ENCODE peak calls at places on chromosome 4, in four cellular contexts. One of them, this sample, is unnamed.

GRCh38 chr4:114208747-114209146 is 229.3 kb upstream of the ARSJ start:
- DNase-seq in sigmoid colon: no peak
- DNase-seq in gastrocnemius medialis: no peak
- DNase-seq in upper lobe of left lung: no peak
- DNase-seq in this sample: no peak

GRCh38 chr4:153789741-153790651 is 1.1 kb upstream of the SFRP2 start:
- DNase-seq in sigmoid colon: peak; percentile 63
- DNase-seq in gastrocnemius medialis: no peak
- DNase-seq in upper lobe of left lung: no peak
- DNase-seq in this sample: no peak

GRCh38 chr4:48203819-48204218 is 65.8 kb downstream of the TEC start:
- DNase-seq in sigmoid colon: no peak
- DNase-seq in gastrocnemius medialis: no peak
- DNase-seq in upper lobe of left lung: no peak
- DNase-seq in this sample: no peak

GRCh38 chr4:139919513-139919912 is 234.5 kb downstream of the MAML3 start:
- DNase-seq in sigmoid colon: no peak
- DNase-seq in gastrocnemius medialis: no peak
- DNase-seq in upper lobe of left lung: no peak
- DNase-seq in this sample: no peak

GRCh38 chr4:11748169-11748872 is 319.6 kb upstream of the HS3ST1 start:
- DNase-seq in sigmoid colon: no peak
- DNase-seq in gastrocnemius medialis: no peak
- DNase-seq in upper lobe of left lung: no peak
- DNase-seq in this sample: no peak

GRCh38 chr4:76003015-76003414 is 4.3 kb downstream of the CXCL9 start:
- DNase-seq in sigmoid colon: no peak
- DNase-seq in gastrocnemius medialis: peak; percentile 13
- DNase-seq in upper lobe of left lung: no peak
- DNase-seq in this sample: no peak

GRCh38 chr4:20255251-20255586 is 3.5 kb downstream of the SLIT2 start:
- DNase-seq in sigmoid colon: no peak
- DNase-seq in gastrocnemius medialis: no peak
- DNase-seq in upper lobe of left lung: no peak
- DNase-seq in this sample: no peak

GRCh38 chr4:77232653-77233052 is 75.6 kb downstream of the CCNG2 start:
- DNase-seq in sigmoid colon: no peak
- DNase-seq in gastrocnemius medialis: no peak
- DNase-seq in upper lobe of left lung: no peak
- DNase-seq in this sample: no peak

GRCh38 chr4:100736651-100737450 is 219.0 kb upstream of the EMCN start:
- DNase-seq in sigmoid colon: no peak
- DNase-seq in gastrocnemius medialis: no peak
- DNase-seq in upper lobe of left lung: no peak
- DNase-seq in this sample: no peak
- H3K27ac ChIP-seq in sigmoid colon: peak overlapping the region; percentile 54
- H3K27ac ChIP-seq in gastrocnemius medialis: peak overlapping the region; percentile 32
- H3K27ac ChIP-seq in upper lobe of left lung: no peak overlapping the region
- H3K27ac ChIP-seq in this sample: no peak overlapping the region

GRCh38 chr4:105191621-105192210 is 45.0 kb downstream of the TET2 start:
- DNase-seq in sigmoid colon: no peak
- DNase-seq in gastrocnemius medialis: no peak
- DNase-seq in upper lobe of left lung: no peak
- DNase-seq in this sample: no peak

GRCh38 chr4:105194328-105195231 is 47.9 kb downstream of the TET2 start:
- DNase-seq in sigmoid colon: no peak
- DNase-seq in gastrocnemius medialis: no peak
- DNase-seq in upper lobe of left lung: no peak
- DNase-seq in this sample: no peak

GRCh38 chr4:105189855-105190650 is 43.4 kb downstream of the TET2 start:
- DNase-seq in sigmoid colon: no peak
- DNase-seq in gastrocnemius medialis: peak; percentile 6
- DNase-seq in upper lobe of left lung: peak; percentile 24
- DNase-seq in this sample: no peak

GRCh38 chr4:105192474-105192873 is 45.8 kb downstream of the TET2 start:
- DNase-seq in sigmoid colon: no peak
- DNase-seq in gastrocnemius medialis: no peak
- DNase-seq in upper lobe of left lung: no peak
- DNase-seq in this sample: no peak

DNA sequence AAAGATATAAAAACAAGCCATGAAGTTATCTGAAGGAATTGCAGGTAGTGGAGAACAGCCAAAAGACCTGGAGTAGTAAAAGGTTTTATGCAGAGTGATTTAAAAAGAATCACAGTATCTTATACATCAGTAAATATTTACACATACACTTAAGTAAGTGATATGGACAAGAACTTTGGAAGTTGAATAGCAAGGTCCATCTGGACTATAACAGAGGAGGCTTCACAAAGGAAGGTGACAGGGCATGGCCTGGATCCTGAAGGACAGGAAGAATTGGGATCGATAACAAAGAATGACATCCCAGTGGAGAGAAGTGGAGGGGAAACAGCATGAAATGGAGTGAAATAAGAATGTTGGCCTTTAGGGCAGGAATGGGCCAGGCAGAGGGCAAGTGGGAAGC is 46.2 kb downstream of the TET2 start:
- DNase-seq in sigmoid colon: no peak
- DNase-seq in gastrocnemius medialis: no peak
- DNase-seq in upper lobe of left lung: no peak
- DNase-seq in this sample: no peak
- TF ChIP-seq POLR2A in sigmoid colon: no peak
- TF ChIP-seq POLR2A in gastrocnemius medialis: no peak
- TF ChIP-seq POLR2A in upper lobe of left lung: no peak
- TF ChIP-seq POLR2A in this sample: no peak

GRCh38 chr4:159280442-159281172 is 177.7 kb downstream of the RAPGEF2 start:
- DNase-seq in sigmoid colon: no peak
- DNase-seq in gastrocnemius medialis: no peak
- DNase-seq in upper lobe of left lung: no peak
- DNase-seq in this sample: no peak
- H3K27ac ChIP-seq in sigmoid colon: no peak overlapping the region
- H3K27ac ChIP-seq in gastrocnemius medialis: peak overlapping the region; percentile 19
- H3K27ac ChIP-seq in upper lobe of left lung: no peak overlapping the region
- H3K27ac ChIP-seq in this sample: no peak overlapping the region

GRCh38 chr4:121071640-121072037 is 696 bp downstream of the NDNF start:
- DNase-seq in sigmoid colon: no peak
- DNase-seq in gastrocnemius medialis: no peak
- DNase-seq in upper lobe of left lung: no peak
- DNase-seq in this sample: no peak

GRCh38 chr4:121072836-121073362 is 564 bp upstream of the NDNF start:
- DNase-seq in sigmoid colon: peak; percentile 62
- DNase-seq in gastrocnemius medialis: no peak
- DNase-seq in upper lobe of left lung: peak; percentile 49
- DNase-seq in this sample: no peak

GRCh38 chr4:121070696-121071639 is 1.4 kb downstream of the NDNF start:
- DNase-seq in sigmoid colon: peak; percentile 78
- DNase-seq in gastrocnemius medialis: no peak
- DNase-seq in upper lobe of left lung: peak; percentile 40
- DNase-seq in this sample: no peak

GRCh38 chr4:121073672-121074386 is 1.5 kb upstream of the NDNF start:
- DNase-seq in sigmoid colon: no peak
- DNase-seq in gastrocnemius medialis: no peak
- DNase-seq in upper lobe of left lung: peak; percentile 74
- DNase-seq in this sample: no peak

GRCh38 chr4:121072080-121072835 is at the start of gene NDNF:
- DNase-seq in sigmoid colon: peak; percentile 78
- DNase-seq in gastrocnemius medialis: no peak
- DNase-seq in upper lobe of left lung: peak; percentile 76
- DNase-seq in this sample: no peak
- TF ChIP-seq POLR2A in sigmoid colon: no peak
- TF ChIP-seq POLR2A in gastrocnemius medialis: peak; percentile 34
- TF ChIP-seq POLR2A in upper lobe of left lung: no peak
- TF ChIP-seq POLR2A in this sample: no peak

GRCh38 chr4:2746891-2747695 is 9.0 kb downstream of the TNIP2 start:
- DNase-seq in sigmoid colon: no peak
- DNase-seq in gastrocnemius medialis: no peak
- DNase-seq in upper lobe of left lung: no peak
- DNase-seq in this sample: no peak
- H3K27ac ChIP-seq in sigmoid colon: no peak overlapping the region
- H3K27ac ChIP-seq in gastrocnemius medialis: no peak overlapping the region
- H3K27ac ChIP-seq in upper lobe of left lung: peak overlapping the region; percentile 55
- H3K27ac ChIP-seq in this sample: peak overlapping the region; percentile 73

DNA sequence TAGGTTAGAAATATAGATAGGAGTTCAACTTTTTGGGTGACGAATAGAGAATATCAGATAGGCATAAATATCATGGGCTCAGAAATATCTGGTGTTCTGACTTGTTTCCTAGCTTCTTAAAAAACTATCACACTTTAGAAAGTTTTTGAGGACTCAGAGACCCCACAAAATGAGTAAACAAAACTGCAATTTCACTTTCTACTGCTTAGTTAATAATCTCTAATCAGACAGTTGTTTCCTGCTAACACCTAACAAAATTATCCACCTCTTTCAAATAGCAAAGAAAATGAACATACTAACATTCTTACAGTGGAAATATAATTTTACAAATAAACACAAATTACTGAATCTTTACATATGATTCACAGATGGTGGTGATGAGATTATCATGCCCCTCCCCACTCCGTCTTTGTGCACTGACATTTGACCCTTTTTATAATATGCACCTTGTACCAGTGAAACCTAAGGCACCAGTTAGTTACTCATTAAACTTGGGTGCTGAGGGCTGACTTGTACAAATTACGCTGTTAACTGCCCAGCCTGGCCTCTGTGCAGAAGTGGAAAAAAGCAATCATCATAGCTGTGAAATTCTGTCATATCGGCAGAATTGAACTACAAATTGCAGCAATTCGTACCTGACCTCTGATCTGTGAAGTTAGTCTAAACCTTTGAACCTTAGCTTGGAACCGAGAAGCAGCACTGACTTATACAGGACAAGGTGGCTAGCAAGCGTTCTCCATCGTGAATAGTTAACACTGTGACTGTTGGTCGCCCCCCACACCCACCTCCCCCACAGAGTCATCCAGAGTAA is 138.7 kb downstream of the CHRNA9 start:
- DNase-seq in sigmoid colon: no peak
- DNase-seq in gastrocnemius medialis: no peak
- DNase-seq in upper lobe of left lung: no peak
- DNase-seq in this sample: no peak
- TF ChIP-seq POLR2A in sigmoid colon: no peak
- TF ChIP-seq POLR2A in gastrocnemius medialis: no peak
- TF ChIP-seq POLR2A in upper lobe of left lung: no peak
- TF ChIP-seq POLR2A in this sample: no peak

GRCh38 chr4:158818595-158818994 is 49.8 kb downstream of the FNIP2 start:
- DNase-seq in sigmoid colon: no peak
- DNase-seq in gastrocnemius medialis: no peak
- DNase-seq in upper lobe of left lung: no peak
- DNase-seq in this sample: no peak
- H3K27ac ChIP-seq in sigmoid colon: no peak overlapping the region
- H3K27ac ChIP-seq in gastrocnemius medialis: peak overlapping the region; percentile 17
- H3K27ac ChIP-seq in upper lobe of left lung: peak overlapping the region; percentile 43
- H3K27ac ChIP-seq in this sample: no peak overlapping the region

DNA sequence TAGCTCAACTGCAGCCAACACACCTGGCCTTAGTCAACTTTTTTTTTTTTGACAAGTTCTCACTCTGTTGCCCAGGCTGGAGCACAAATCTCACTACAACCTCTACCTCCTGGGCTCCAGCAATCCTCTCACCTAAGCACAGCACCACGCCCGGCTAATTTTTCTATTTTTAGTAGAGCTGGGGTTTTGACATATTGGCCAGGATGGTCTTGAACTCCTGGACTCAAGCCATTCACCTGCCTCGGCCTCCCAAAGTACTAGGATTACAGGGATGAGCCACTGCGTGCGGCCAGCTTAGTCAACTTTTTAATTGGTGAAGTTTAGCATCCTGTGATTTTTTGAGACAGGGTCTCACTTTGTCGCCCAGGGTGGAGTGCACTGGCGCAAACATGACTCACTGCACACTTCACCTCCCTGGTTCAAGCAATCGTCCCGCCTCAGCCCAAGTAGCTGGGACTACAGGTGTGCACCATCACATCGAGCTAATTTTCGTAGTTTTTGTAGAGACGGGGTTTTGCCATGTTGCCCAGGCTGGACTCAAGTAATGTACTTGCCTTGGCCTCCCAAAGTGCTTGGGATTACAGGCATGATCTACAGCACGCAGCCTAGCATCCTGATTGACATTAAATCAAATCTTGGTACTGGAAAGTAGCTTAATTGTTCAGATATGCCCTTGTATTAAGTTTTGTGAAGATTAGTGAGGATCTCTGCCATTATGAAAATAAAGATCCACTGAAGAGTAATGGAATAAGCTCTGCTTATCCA is 8.3 kb downstream of the HNRNPDL start:
- DNase-seq in sigmoid colon: no peak
- DNase-seq in gastrocnemius medialis: no peak
- DNase-seq in upper lobe of left lung: no peak
- DNase-seq in this sample: no peak
- TF ChIP-seq POLR2A in sigmoid colon: no peak
- TF ChIP-seq POLR2A in gastrocnemius medialis: no peak
- TF ChIP-seq POLR2A in upper lobe of left lung: no peak
- TF ChIP-seq POLR2A in this sample: no peak

DNA sequence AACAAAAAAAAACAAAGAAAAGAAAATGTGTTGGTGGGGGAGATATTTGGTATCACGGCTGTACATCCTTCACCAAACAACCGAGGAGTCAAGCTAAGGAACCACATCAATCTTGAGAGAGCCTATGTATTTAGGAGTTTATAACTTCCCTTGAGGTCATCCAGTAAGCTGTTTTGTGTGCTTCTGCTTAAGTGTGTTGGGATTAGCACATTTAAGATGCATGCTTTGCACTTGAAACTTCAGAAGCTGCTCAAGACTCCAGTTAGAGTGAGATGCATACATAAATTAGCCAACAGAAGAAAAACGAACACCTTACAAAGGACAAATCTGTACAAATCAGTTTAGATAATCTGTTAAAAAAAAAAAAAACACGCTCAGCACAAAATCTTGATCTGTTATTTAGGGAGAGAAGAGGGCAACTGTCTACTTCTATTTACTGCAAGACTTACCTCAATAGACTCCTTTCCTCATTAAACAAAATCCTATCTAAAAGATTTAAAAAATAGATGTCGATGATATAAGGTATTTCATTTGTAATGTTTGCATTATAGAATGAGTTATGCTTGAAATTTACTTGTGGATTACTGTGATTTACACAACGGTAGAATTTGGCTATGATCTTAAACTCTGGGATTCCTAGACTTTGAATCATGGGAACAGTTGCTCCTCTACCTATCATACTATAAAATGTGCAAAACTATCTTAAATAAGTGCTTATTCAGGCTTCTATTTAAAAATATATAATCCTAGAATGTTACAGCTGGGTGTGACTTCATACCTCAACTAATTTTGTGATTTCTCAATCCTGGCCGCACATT is 53.8 kb upstream of the NAP1L5 start:
- DNase-seq in sigmoid colon: no peak
- DNase-seq in gastrocnemius medialis: no peak
- DNase-seq in upper lobe of left lung: no peak
- DNase-seq in this sample: no peak
- H3K27ac ChIP-seq in sigmoid colon: no peak overlapping the region
- H3K27ac ChIP-seq in gastrocnemius medialis: no peak overlapping the region
- H3K27ac ChIP-seq in upper lobe of left lung: no peak overlapping the region
- H3K27ac ChIP-seq in this sample: no peak overlapping the region